ENCODE peak calls at places on chromosomes 4 and X, in ten cellular contexts. K is activated T-helper 1 cell treated with anti-CD3 and anti-CD28 coated beads, Interleukin-2, amount 50 U/mL, for 16 hours; E is stimulated activated CD8-positive, alpha-beta memory T cell treated with anti-CD3 and anti-CD28 coated beads, Interleukin-15, amount 100 ng/mL, for 4 hours; I is ascending aorta; O is fibroblast of pulmonary artery; N is choroid plexus epithelial cell; M is aorta; G is GM06990; R is T-cell; W is NCI-H2081. A is an unnamed sample.

GRCh38 chrX:23286731-23287130 is 47.9 kb upstream of the PTCHD1 start:
- DNase-seq in K (no peak), E (no peak), I (no peak), O (no peak), N (no peak), M (no peak), G (no peak), R (no peak), W (no peak), A (no peak)

GRCh38 chr4:15988222-15988621 is 25.2 kb upstream of the FGFBP2 start:
- DNase-seq in K (no peak), E (no peak), I (no peak), O (no peak), N (no peak), M (no peak), G (no peak), R (no peak), W (no peak), A (no peak)

GRCh38 chrX:53126377-53126776 is 32.4 kb downstream of the KANTR start:
- DNase-seq in K (no peak), E (no peak), I (no peak), O (no peak), N (no peak), M (no peak), G (no peak), R (no peak), W (no peak), A (no peak)

GRCh38 chrX:135973025-135973547 is 702 bp downstream of the MMGT1 start:
- DNase-seq in K (no peak), E (no peak), I (no peak), O (peak), N (peak), M (no peak), G (no peak), R (no peak), W (no peak), A (peak)

GRCh38 chr4:19130836-19131235 is 1109.3 kb upstream of the LCORL start:
- DNase-seq in K (no peak), E (no peak), I (no peak), O (peak), N (peak), M (no peak), G (no peak), R (no peak), W (no peak), A (peak)

GRCh38 chrX:23364416-23364815 is 29.8 kb downstream of the PTCHD1 start:
- DNase-seq in K (no peak), E (no peak), I (no peak), O (no peak), N (no peak), M (no peak), G (no peak), R (no peak), W (no peak), A (no peak)

GRCh38 chr4:54568184-54568583 is 89.6 kb upstream of the KIT start:
- DNase-seq in K (no peak), E (no peak), I (no peak), O (peak), N (peak), M (no peak), G (no peak), R (no peak), W (no peak), A (peak)

GRCh38 chrX:48939417-48940228 is 17.8 kb downstream of the OTUD5 start:
- DNase-seq in K (no peak), E (no peak), I (no peak), O (no peak), N (no peak), M (no peak), G (peak), R (no peak), W (no peak), A (no peak)

GRCh38 chrX:102746134-102746584 is 25.6 kb downstream of the GPRASP3 start:
- DNase-seq in K (no peak), E (peak), I (no peak), O (peak), N (peak), M (peak), G (no peak), R (peak), W (no peak), A (peak)

GRCh38 chr4:116016201-116016600 is 902.8 kb upstream of the NDST4 start:
- DNase-seq in K (no peak), E (no peak), I (no peak), O (no peak), N (peak), M (no peak), G (no peak), R (no peak), W (no peak), A (peak)

GRCh38 chrX:121975666-121976065 is 928.3 kb downstream of the GLUD2 start:
- DNase-seq in K (no peak), E (no peak), I (no peak), O (no peak), N (no peak), M (no peak), G (no peak), R (no peak), W (no peak), A (no peak)

GRCh38 chrX:148784859-148785655 is 284.6 kb downstream of the AFF2 start:
- DNase-seq in K (no peak), E (no peak), I (no peak), O (no peak), N (peak), M (no peak), G (no peak), R (no peak), W (no peak), A (no peak)

GRCh38 chr4:160318567-160319220 is 1215.8 kb downstream of the RAPGEF2 start:
- DNase-seq in K (no peak), E (no peak), I (no peak), O (peak), N (peak), M (no peak), G (no peak), R (no peak), W (peak), A (no peak)

GRCh38 chr4:53781614-53782467 is 190.6 kb upstream of the LNX1 start:
- DNase-seq in K (no peak), E (no peak), I (no peak), O (no peak), N (peak), M (no peak), G (no peak), R (no peak), W (peak), A (peak)

GRCh38 chr4:64539234-64539849 is 130.1 kb upstream of the TECRL start:
- DNase-seq in K (no peak), E (no peak), I (no peak), O (peak), N (peak), M (no peak), G (peak), R (no peak), W (peak), A (peak)

GRCh38 chrX:155048997-155049619 is 21.8 kb downstream of the CMC4 start:
- DNase-seq in K (no peak), E (no peak), I (no peak), O (peak), N (peak), M (no peak), G (no peak), R (peak), W (peak), A (peak)

GRCh38 chr4:20313237-20314030 is 61.7 kb downstream of the SLIT2 start:
- DNase-seq in K (no peak), E (no peak), I (no peak), O (peak), N (peak), M (no peak), G (peak), R (no peak), W (peak), A (no peak)

GRCh38 chr4:19380600-19380999 is 871.1 kb upstream of the SLIT2 start:
- DNase-seq in K (no peak), E (no peak), I (no peak), O (peak), N (peak), M (no peak), G (no peak), R (no peak), W (no peak), A (peak)

GRCh38 chr4:40962551-40963185 is 212.9 kb downstream of the NSUN7 start:
- DNase-seq in K (no peak), E (no peak), I (no peak), O (peak), N (peak), M (no peak), G (no peak), R (no peak), W (no peak), A (peak)

GRCh38 chr4:47040828-47041227 is 9.5 kb downstream of the GABRB1 start:
- DNase-seq in K (no peak), E (no peak), I (no peak), O (no peak), N (no peak), M (no peak), G (no peak), R (no peak), W (no peak), A (no peak)

GRCh38 chr4:153538408-153539057 is 72.4 kb downstream of the TMEM131L start:
- DNase-seq in K (no peak), E (no peak), I (no peak), O (peak), N (peak), M (peak), G (no peak), R (no peak), W (no peak), A (peak)

GRCh38 chr4:36189511-36190226 is 54.6 kb downstream of the ARAP2 start:
- DNase-seq in K (no peak), E (no peak), I (no peak), O (no peak), N (peak), M (no peak), G (peak), R (no peak), W (no peak), A (no peak)

GRCh38 chr4:183337833-183338232 is 15.6 kb upstream of the CLDN24 start:
- DNase-seq in K (no peak), E (no peak), I (no peak), O (no peak), N (peak), M (no peak), G (no peak), R (no peak), W (no peak), A (peak)

GRCh38 chrX:4547218-4547836 is 833.9 kb upstream of the PRKX start:
- DNase-seq in K (no peak), E (no peak), I (no peak), O (peak), N (peak), M (peak), G (peak), R (peak), W (peak), A (peak)

GRCh38 chr4:75016472-75016871 is 83.6 kb downstream of the PARM1 start:
- DNase-seq in K (no peak), E (no peak), I (no peak), O (no peak), N (no peak), M (no peak), G (no peak), R (no peak), W (no peak), A (no peak)

GRCh38 chrX:30892591-30892990 is 3.5 kb upstream of the TAB3 start:
- DNase-seq in K (no peak), E (no peak), I (no peak), O (no peak), N (no peak), M (no peak), G (no peak), R (no peak), W (no peak), A (no peak)

GRCh38 chr4:1726146-1726934 is 5.0 kb downstream of the TACC3 start:
- DNase-seq in K (peak), E (peak), I (peak), O (peak), N (peak), M (peak), G (peak), R (peak), W (peak), A (peak)

GRCh38 chr4:17511041-17511949 is 595 bp downstream of the QDPR start:
- DNase-seq in K (peak), E (no peak), I (no peak), O (peak), N (peak), M (peak), G (peak), R (no peak), W (peak), A (peak)

GRCh38 chr4:23773884-23774636 is 115.8 kb downstream of the PPARGC1A start:
- DNase-seq in K (no peak), E (no peak), I (no peak), O (no peak), N (no peak), M (no peak), G (no peak), R (no peak), W (no peak), A (no peak)

GRCh38 chr4:153520227-153520626 is 54.1 kb downstream of the TMEM131L start:
- DNase-seq in K (no peak), E (no peak), I (no peak), O (no peak), N (no peak), M (no peak), G (no peak), R (no peak), W (no peak), A (no peak)

GRCh38 chrX:41350976-41351569 is 17.1 kb downstream of the DDX3X start:
- DNase-seq in K (no peak), E (no peak), I (no peak), O (peak), N (peak), M (no peak), G (no peak), R (no peak), W (no peak), A (peak)

GRCh38 chrX:129613596-129613995 is 41.2 kb downstream of the APLN start:
- DNase-seq in K (no peak), E (no peak), I (no peak), O (no peak), N (no peak), M (no peak), G (no peak), R (no peak), W (no peak), A (no peak)

GRCh38 chr4:166165829-166166420 is 292.9 kb downstream of the TLL1 start:
- DNase-seq in K (no peak), E (no peak), I (no peak), O (peak), N (peak), M (no peak), G (peak), R (no peak), W (peak), A (peak)

GRCh38 chr4:3753711-3754412 is 12.3 kb upstream of the ADRA2C start:
- DNase-seq in K (no peak), E (no peak), I (no peak), O (no peak), N (no peak), M (no peak), G (no peak), R (no peak), W (no peak), A (no peak)

A was measured in fibroblast of villous mesenchyme.